ENCODE peak calls at places on chromosomes 11 and 22, in seven cellular contexts. M is tibial nerve, D is K562, L is stomach, F is ovary, J is sigmoid colon, H is H1. X is an unnamed sample.

GRCh38 chr11:37710031-37710430 is 1112.0 kb upstream of the RAG2 start:
- DNase-seq in M (no peak), D (no peak), L (no peak), F (no peak), J (no peak), H (no peak), X (no peak)

GRCh38 chr11:9144828-9145227 is 53.4 kb upstream of the SCUBE2 start:
- DNase-seq in M (no peak), D (no peak), L (no peak), F (no peak), J (no peak), H (no peak), X (no peak)

GRCh38 chr11:68025047-68025446 is 5.4 kb upstream of the NDUFS8 start:
- DNase-seq in M (no peak), D (no peak), L (no peak), F (no peak), J (no peak), H (no peak), X (no peak)

GRCh38 chr22:31332010-31332409 is 14.1 kb downstream of the PATZ1 start:
- DNase-seq in M (no peak), D (no peak), L (no peak), F (no peak), J (no peak), H (no peak), X (no peak)

GRCh38 chr11:114377612-114378267 is 22.6 kb downstream of the C11orf71 start:
- DNase-seq in M (no peak), D (no peak), L (no peak), F (no peak), J (no peak), H (no peak), X (no peak)

GRCh38 chr22:19003518-19003917 is 67.4 kb upstream of the PRODH start:
- DNase-seq in M (no peak), D (no peak), L (no peak), F (no peak), J (no peak), H (no peak), X (no peak)

GRCh38 chr11:26331911-26332571 is at the start of gene ANO3:
- DNase-seq in M (peak; percentile 5), D (peak; percentile 57), L (peak; percentile 57), F (peak; percentile 25), J (peak; percentile 79), H (peak; percentile 88), X (peak; percentile 24)

GRCh38 chr11:10117709-10118341 is 176.2 kb downstream of the SBF2 start:
- DNase-seq in M (no peak), D (no peak), L (no peak), F (no peak), J (no peak), H (no peak), X (no peak)

GRCh38 chr11:843086-843704 is 543 bp downstream of the TSPAN4 start:
- DNase-seq in M (no peak), D (no peak), L (no peak), F (no peak), J (no peak), H (no peak), X (no peak)

GRCh38 chr11:33476945-33477584 is 219.9 kb downstream of the HIPK3 start:
- DNase-seq in M (no peak), D (no peak), L (no peak), F (no peak), J (no peak), H (no peak), X (no peak)

GRCh38 chr11:128341280-128341679 is 246.1 kb downstream of the ETS1 start:
- DNase-seq in M (no peak), D (no peak), L (no peak), F (no peak), J (no peak), H (no peak), X (no peak)

GRCh38 chr11:2259466-2259830 is 10.9 kb downstream of the ASCL2 start:
- DNase-seq in M (no peak), D (no peak), L (no peak), F (no peak), J (peak; percentile 50), H (no peak), X (no peak)

GRCh38 chr11:132058211-132058772 is 687.9 kb downstream of the NTM start:
- DNase-seq in M (no peak), D (no peak), L (no peak), F (no peak), J (no peak), H (no peak), X (peak; percentile 17)

GRCh38 chr11:65429069-65429681 is 6.6 kb downstream of the NEAT1 start:
- DNase-seq in M (peak; percentile 50), D (no peak), L (peak; percentile 43), F (no peak), J (peak; percentile 69), H (no peak), X (peak; percentile 59)
- H3K4me3 ChIP-seq in M (peak overlapping the region; percentile 79), D (peak overlapping the region; percentile 12), L (peak overlapping the region; percentile 82), F (no peak overlapping the region), J (peak overlapping the region; percentile 76), H (no peak overlapping the region), X (no peak overlapping the region)

DNA sequence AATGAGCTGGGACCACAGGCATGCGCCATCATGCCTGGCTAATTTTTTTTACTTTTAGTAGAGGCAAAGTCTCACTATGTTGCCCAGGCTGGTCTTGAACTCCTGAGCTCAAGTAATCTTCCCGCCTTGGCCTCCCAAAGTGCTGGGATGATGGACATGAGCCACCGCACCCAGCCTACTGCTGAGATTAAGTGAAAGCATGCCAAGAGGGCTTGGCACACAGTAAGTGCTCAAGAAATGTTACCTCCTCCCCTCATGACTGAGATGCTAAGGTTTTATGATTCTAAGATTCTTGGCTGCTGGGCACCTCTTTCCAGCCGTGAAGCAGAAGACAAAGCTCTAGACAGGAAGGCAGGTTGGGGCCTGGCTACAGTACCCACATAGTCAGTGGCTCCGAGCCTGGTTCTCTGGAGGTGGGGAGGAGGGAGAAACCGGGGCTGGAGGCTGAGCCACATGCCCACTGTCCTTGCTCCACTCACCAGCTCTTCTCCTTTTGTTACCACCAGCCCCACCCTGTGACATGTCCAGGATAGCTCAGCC is 12.8 kb downstream of the ARHGEF17 start:
- DNase-seq in M (no peak), D (no peak), L (no peak), F (peak; percentile 21), J (peak; percentile 84), H (no peak), X (no peak)
- H3K4me1 ChIP-seq in M (peaks cover 7% of the 10 kb centered on the region), D (peaks cover 13% of the 10 kb centered on the region), L (peaks cover 100% of the 10 kb centered on the region), F (peaks cover 39% of the 10 kb centered on the region), J (peaks cover 100% of the 10 kb centered on the region), H (peaks cover 15% of the 10 kb centered on the region), X (peaks cover 62% of the 10 kb centered on the region)

DNA sequence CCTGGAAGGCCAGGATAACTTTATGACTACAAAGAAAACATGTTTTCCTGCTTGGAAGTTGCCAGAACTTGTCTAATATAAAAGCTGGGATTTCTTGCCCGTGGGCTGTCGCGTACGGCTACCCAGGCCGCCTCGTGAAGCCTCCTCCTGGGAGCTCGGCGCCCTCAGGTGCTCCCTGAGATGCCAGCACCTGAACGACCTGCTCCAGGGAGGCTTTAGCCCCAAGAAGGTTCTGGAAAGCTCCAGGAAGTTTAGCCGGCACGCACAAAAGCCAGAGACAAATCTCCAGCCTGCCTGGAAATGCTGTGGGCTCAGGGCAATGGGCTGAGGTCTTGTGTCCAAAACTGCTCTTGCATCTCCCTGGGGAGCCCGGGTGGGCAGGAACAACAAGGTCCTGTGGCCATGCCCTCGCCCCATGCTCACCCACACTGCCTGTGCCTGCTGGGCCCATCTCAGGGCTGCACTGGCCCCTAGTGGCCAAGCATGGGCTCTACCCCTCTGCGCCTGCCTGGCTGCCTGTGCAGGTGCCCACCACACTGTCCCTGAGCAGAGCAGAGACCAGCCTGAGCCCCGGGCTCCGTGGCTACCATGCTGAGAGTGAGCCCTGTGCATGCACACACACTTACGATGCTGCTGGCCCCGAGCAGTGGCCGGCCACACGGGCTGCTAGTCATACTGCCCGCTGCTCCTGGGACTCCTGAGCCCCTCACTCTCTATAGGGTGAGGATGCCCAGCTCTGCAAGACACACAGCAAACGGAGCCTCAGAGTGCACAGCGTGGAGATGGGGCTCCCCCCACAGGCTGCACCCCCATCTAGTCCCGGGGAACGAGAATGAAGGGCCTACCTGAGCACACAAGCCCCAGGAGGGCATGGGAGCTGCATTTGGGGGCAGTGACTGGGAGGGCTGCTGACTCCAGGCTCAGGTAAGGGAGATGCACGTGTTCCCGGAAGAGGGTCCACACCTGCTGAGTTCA is 4.9 kb upstream of the CELSR1 start:
- DNase-seq in M (peak; percentile 47), D (peak; percentile 77), L (peak; percentile 80), F (peak; percentile 57), J (peak; percentile 78), H (no peak), X (peak; percentile 76)
- TF ChIP-seq EP300 in M (no peak), D (no peak), L (no peak), F (no peak), J (no peak), H (no peak), X (no peak)

DNA sequence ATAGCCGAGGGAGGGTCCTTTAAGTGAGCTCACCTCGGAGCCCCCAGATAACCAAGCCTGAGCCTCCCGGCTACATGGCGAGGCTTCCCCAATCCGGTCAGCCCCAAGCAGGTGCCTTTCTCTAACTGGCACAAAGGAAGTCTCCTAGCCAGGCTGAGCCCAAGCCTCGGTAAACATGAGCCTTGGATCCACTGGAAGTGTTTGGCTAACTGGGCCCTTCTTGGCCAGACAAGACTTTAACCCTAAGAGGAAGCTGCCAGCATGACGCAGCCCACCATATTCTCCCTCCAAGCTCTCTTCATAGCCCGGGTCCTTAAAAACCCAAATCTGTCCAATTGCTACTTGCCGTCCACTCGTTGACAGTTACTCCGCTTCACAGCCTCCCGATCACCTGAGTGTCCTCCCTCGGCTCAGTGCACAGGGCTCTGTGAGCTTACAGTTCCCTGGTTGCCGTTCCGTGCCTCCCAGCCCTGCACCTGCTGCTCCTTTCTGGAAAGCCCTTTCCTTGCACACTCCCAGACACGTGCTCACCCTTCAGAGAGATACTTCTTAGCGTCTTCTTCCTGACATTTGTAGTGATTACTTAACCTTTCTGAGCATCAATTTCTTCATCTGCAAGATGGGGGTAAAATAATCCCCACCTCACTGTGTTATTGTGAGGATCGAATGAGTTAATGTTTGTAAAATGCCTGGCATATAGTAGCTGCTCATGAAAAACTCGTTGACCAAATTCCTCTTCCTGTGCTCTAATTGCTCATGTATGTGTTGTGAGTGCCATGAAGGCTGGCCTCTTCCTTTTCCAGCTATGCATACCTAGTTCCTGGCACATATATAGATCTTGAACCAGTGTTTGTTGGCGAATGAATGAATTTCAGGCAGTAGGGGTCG is 25.6 kb downstream of the TXN2 start:
- DNase-seq in M (no peak), D (no peak), L (peak; percentile 76), F (no peak), J (no peak), H (no peak), X (no peak)
- H3K4me3 ChIP-seq in M (peak overlapping the region; percentile 54), D (peak overlapping the region; percentile 51), L (peak overlapping the region; percentile 54), F (peak overlapping the region; percentile 58), J (peak overlapping the region; percentile 60), H (peak overlapping the region; percentile 28), X (peak overlapping the region; percentile 51)

DNA sequence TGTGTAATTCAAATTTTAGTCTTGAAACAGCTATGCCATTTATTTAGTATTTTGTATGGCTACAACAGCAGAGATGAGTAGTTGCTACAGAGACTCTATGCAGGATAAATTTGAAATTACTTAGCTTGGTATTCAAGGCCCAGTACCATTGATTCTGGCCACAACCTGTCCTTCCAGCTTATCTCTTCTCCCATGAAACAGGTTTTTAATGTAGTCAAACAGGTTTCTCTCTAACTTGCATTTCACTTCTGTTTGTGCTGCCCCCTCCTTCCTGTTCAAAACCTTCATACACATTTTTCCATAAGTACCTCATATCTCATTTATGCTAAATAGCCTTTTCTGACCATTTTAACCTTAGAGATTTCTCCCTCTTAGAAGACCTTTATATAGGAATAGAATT is 3.3 kb downstream of the USP47 start:
- DNase-seq in M (no peak), D (peak; percentile 31), L (no peak), F (no peak), J (no peak), H (no peak), X (no peak)
- H3K4me1 ChIP-seq in M (no peaks in the 10 kb centered on the region), D (peaks cover 14% of the 10 kb centered on the region), L (peaks cover 71% of the 10 kb centered on the region), F (peaks cover 11% of the 10 kb centered on the region), J (peaks cover 68% of the 10 kb centered on the region), H (peaks cover 5% of the 10 kb centered on the region), X (peaks cover 15% of the 10 kb centered on the region)